ENCODE peak calls at places on chromosome 12, in six cellular contexts. One of them, this sample, is unnamed.

GRCh38 chr12:113246478-113247122 is 25.3 kb downstream of the TPCN1 start:
- DNase-seq in neuronal stem cell: no peak
- DNase-seq in mesenchymal stem cell: no peak
- DNase-seq in IMR-90: peak; percentile 38
- DNase-seq in H1: peak; percentile 53
- DNase-seq in mesendoderm: peak; percentile 60
- DNase-seq in this sample: peak; percentile 72

GRCh38 chr12:114400925-114401324 is 5.0 kb downstream of the TBX5 start:
- DNase-seq in IMR-90: peak; percentile 96
- DNase-seq in mesenchymal stem cell: no peak
- DNase-seq in H1: no peak
- DNase-seq in mesendoderm: peak; percentile 47
- DNase-seq in neuronal stem cell: peak; percentile 36
- DNase-seq in this sample: no peak

GRCh38 chr12:12909228-12909994 is 18.0 kb downstream of the GPRC5A start:
- DNase-seq in mesenchymal stem cell: no peak
- DNase-seq in H1: no peak
- DNase-seq in mesendoderm: no peak
- DNase-seq in IMR-90: no peak
- DNase-seq in neuronal stem cell: no peak
- DNase-seq in this sample: no peak

GRCh38 chr12:78406776-78407335 is 457.7 kb upstream of the SYT1 start:
- DNase-seq in mesendoderm: peak; percentile 66
- DNase-seq in H1: no peak
- DNase-seq in mesenchymal stem cell: peak; percentile 64
- DNase-seq in neuronal stem cell: no peak
- DNase-seq in IMR-90: peak; percentile 9
- DNase-seq in this sample: no peak

GRCh38 chr12:43425361-43425760 is 126.6 kb downstream of the ADAMTS20 start:
- DNase-seq in IMR-90: no peak
- DNase-seq in neuronal stem cell: no peak
- DNase-seq in mesenchymal stem cell: no peak
- DNase-seq in mesendoderm: no peak
- DNase-seq in H1: no peak
- DNase-seq in this sample: no peak

GRCh38 chr12:65556676-65557424 is 267.4 kb upstream of the HMGA2 start:
- DNase-seq in mesendoderm: peak; percentile 91
- DNase-seq in H1: peak; percentile 90
- DNase-seq in neuronal stem cell: peak; percentile 62
- DNase-seq in mesenchymal stem cell: peak; percentile 77
- DNase-seq in IMR-90: peak; percentile 85
- DNase-seq in this sample: peak; percentile 92

GRCh38 chr12:124162151-124163110 is 132.5 kb upstream of the RFLNA start:
- DNase-seq in neuronal stem cell: no peak
- DNase-seq in H1: no peak
- DNase-seq in IMR-90: no peak
- DNase-seq in mesenchymal stem cell: no peak
- DNase-seq in mesendoderm: peak; percentile 48
- DNase-seq in this sample: no peak

GRCh38 chr12:121214171-121214777 is 4.3 kb downstream of the P2RX4 start:
- DNase-seq in H1: no peak
- DNase-seq in IMR-90: peak; percentile 42
- DNase-seq in mesendoderm: no peak
- DNase-seq in mesenchymal stem cell: peak; percentile 95
- DNase-seq in neuronal stem cell: no peak
- DNase-seq in this sample: no peak

GRCh38 chr12:113880993-113881392 is 85.1 kb downstream of the RBM19 start:
- DNase-seq in neuronal stem cell: no peak
- DNase-seq in mesendoderm: no peak
- DNase-seq in mesenchymal stem cell: no peak
- DNase-seq in H1: no peak
- DNase-seq in IMR-90: no peak
- DNase-seq in this sample: no peak

GRCh38 chr12:14157129-14157747 is 175.8 kb upstream of the GRIN2B start:
- DNase-seq in mesendoderm: no peak
- DNase-seq in IMR-90: no peak
- DNase-seq in neuronal stem cell: no peak
- DNase-seq in H1: peak; percentile 7
- DNase-seq in mesenchymal stem cell: no peak
- DNase-seq in this sample: no peak

GRCh38 chr12:43104524-43104923 is 447.5 kb downstream of the ADAMTS20 start:
- DNase-seq in IMR-90: peak; percentile 64
- DNase-seq in neuronal stem cell: no peak
- DNase-seq in mesenchymal stem cell: no peak
- DNase-seq in mesendoderm: no peak
- DNase-seq in H1: no peak
- DNase-seq in this sample: no peak

GRCh38 chr12:127238061-127238460 is 1028.9 kb upstream of the TMEM132C start:
- DNase-seq in IMR-90: no peak
- DNase-seq in H1: no peak
- DNase-seq in mesenchymal stem cell: no peak
- DNase-seq in neuronal stem cell: no peak
- DNase-seq in mesendoderm: no peak
- DNase-seq in this sample: no peak

GRCh38 chr12:132610896-132611602 is 667 bp upstream of the LRCOL1 start:
- DNase-seq in neuronal stem cell: no peak
- DNase-seq in H1: no peak
- DNase-seq in mesenchymal stem cell: no peak
- DNase-seq in mesendoderm: no peak
- DNase-seq in IMR-90: no peak
- DNase-seq in this sample: no peak

GRCh38 chr12:117472983-117473382 is 111.6 kb upstream of the NOS1 start:
- DNase-seq in H1: peak; percentile 84
- DNase-seq in IMR-90: no peak
- DNase-seq in neuronal stem cell: peak; percentile 23
- DNase-seq in mesendoderm: peak; percentile 80
- DNase-seq in mesenchymal stem cell: no peak
- DNase-seq in this sample: peak; percentile 88

GRCh38 chr12:46657416-46658411 is 168.1 kb downstream of the SLC38A4 start:
- DNase-seq in mesendoderm: no peak
- DNase-seq in IMR-90: peak; percentile 59
- DNase-seq in mesenchymal stem cell: peak; percentile 72
- DNase-seq in neuronal stem cell: no peak
- DNase-seq in H1: no peak
- DNase-seq in this sample: no peak

GRCh38 chr12:6631549-6631961 is 4.2 kb downstream of the LPAR5 start:
- DNase-seq in IMR-90: no peak
- DNase-seq in neuronal stem cell: no peak
- DNase-seq in mesenchymal stem cell: no peak
- DNase-seq in H1: no peak
- DNase-seq in mesendoderm: no peak
- DNase-seq in this sample: no peak

GRCh38 chr12:24821691-24822090 is 127.2 kb downstream of the BCAT1 start:
- DNase-seq in mesendoderm: no peak
- DNase-seq in neuronal stem cell: no peak
- DNase-seq in IMR-90: peak; percentile 77
- DNase-seq in H1: no peak
- DNase-seq in mesenchymal stem cell: peak; percentile 73
- DNase-seq in this sample: no peak

GRCh38 chr12:52895726-52896189 is 9.1 kb downstream of the KRT8 start:
- DNase-seq in H1: no peak
- DNase-seq in mesendoderm: peak; percentile 49
- DNase-seq in IMR-90: no peak
- DNase-seq in neuronal stem cell: no peak
- DNase-seq in mesenchymal stem cell: peak; percentile 33
- DNase-seq in this sample: no peak

GRCh38 chr12:218221-218620 is 4.3 kb upstream of the SLC6A12 start:
- DNase-seq in neuronal stem cell: no peak
- DNase-seq in IMR-90: no peak
- DNase-seq in H1: no peak
- DNase-seq in mesendoderm: no peak
- DNase-seq in mesenchymal stem cell: no peak
- DNase-seq in this sample: no peak

GRCh38 chr12:115752151-115752550 is 525.3 kb downstream of the MED13L start:
- DNase-seq in H1: no peak
- DNase-seq in neuronal stem cell: no peak
- DNase-seq in IMR-90: peak; percentile 54
- DNase-seq in mesendoderm: no peak
- DNase-seq in mesenchymal stem cell: peak; percentile 14
- DNase-seq in this sample: no peak

GRCh38 chr12:1691123-1692007 is 495 bp downstream of the ADIPOR2 start:
- DNase-seq in mesenchymal stem cell: peak; percentile 62
- DNase-seq in neuronal stem cell: peak; percentile 80
- DNase-seq in mesendoderm: peak; percentile 88
- DNase-seq in H1: peak; percentile 77
- DNase-seq in IMR-90: no peak
- DNase-seq in this sample: no peak

GRCh38 chr12:53972152-53972702 is 699 bp upstream of the HOXC11 start:
- DNase-seq in IMR-90: no peak
- DNase-seq in H1: no peak
- DNase-seq in mesendoderm: no peak
- DNase-seq in neuronal stem cell: no peak
- DNase-seq in mesenchymal stem cell: no peak
- DNase-seq in this sample: no peak

GRCh38 chr12:96751626-96752025 is 155.4 kb upstream of the NEDD1 start:
- DNase-seq in H1: no peak
- DNase-seq in neuronal stem cell: no peak
- DNase-seq in mesenchymal stem cell: no peak
- DNase-seq in mesendoderm: no peak
- DNase-seq in IMR-90: no peak
- DNase-seq in this sample: no peak

GRCh38 chr12:96749978-96750377 is 157.1 kb upstream of the NEDD1 start:
- DNase-seq in mesendoderm: peak; percentile 59
- DNase-seq in mesenchymal stem cell: no peak
- DNase-seq in neuronal stem cell: peak; percentile 18
- DNase-seq in H1: peak; percentile 66
- DNase-seq in IMR-90: no peak
- DNase-seq in this sample: peak; percentile 72

DNA sequence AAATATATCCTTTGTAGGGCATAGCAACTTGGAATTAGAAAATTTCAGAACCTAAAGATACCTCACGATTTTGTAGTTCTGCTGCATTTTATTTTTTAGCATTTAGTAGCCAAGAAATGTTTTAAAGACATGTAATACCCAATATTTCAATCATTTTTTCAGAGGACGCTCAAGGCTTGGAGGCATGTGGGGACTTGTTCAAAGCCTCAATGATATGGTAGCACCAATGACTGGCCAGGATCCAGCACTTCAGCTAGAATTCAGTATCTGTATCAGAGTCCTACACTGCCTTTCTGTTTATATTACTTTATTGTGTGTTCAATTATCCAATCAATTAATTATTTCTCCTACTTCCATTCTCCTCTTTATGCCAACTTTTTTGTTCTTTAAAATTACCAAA is 154.8 kb upstream of the NEDD1 start:
- DNase-seq in mesenchymal stem cell: no peak
- DNase-seq in H1: no peak
- DNase-seq in mesendoderm: no peak
- DNase-seq in IMR-90: no peak
- DNase-seq in neuronal stem cell: no peak
- DNase-seq in this sample: no peak
- H2BK15ac ChIP-seq in mesenchymal stem cell: no peak overlapping the region
- H2BK15ac ChIP-seq in H1: no peak overlapping the region
- H2BK15ac ChIP-seq in mesendoderm: no peak overlapping the region
- H2BK15ac ChIP-seq in IMR-90: no peak overlapping the region
- H2BK15ac ChIP-seq in neuronal stem cell: no peak overlapping the region
- H2BK15ac ChIP-seq in this sample: no peak overlapping the region

GRCh38 chr12:109256011-109256410 is 53.1 kb downstream of the FOXN4 start:
- DNase-seq in mesendoderm: no peak
- DNase-seq in H1: no peak
- DNase-seq in mesenchymal stem cell: no peak
- DNase-seq in neuronal stem cell: no peak
- DNase-seq in IMR-90: no peak
- DNase-seq in this sample: no peak

GRCh38 chr12:109259545-109259895 is 49.6 kb downstream of the FOXN4 start:
- DNase-seq in mesendoderm: no peak
- DNase-seq in neuronal stem cell: no peak
- DNase-seq in H1: no peak
- DNase-seq in IMR-90: no peak
- DNase-seq in mesenchymal stem cell: no peak
- DNase-seq in this sample: no peak

GRCh38 chr12:109258201-109258600 is 50.9 kb downstream of the FOXN4 start:
- DNase-seq in IMR-90: no peak
- DNase-seq in mesenchymal stem cell: no peak
- DNase-seq in neuronal stem cell: no peak
- DNase-seq in H1: no peak
- DNase-seq in mesendoderm: no peak
- DNase-seq in this sample: no peak

GRCh38 chr12:109261087-109261486 is 48.0 kb downstream of the FOXN4 start:
- DNase-seq in mesenchymal stem cell: no peak
- DNase-seq in neuronal stem cell: no peak
- DNase-seq in mesendoderm: no peak
- DNase-seq in IMR-90: no peak
- DNase-seq in H1: no peak
- DNase-seq in this sample: no peak

DNA sequence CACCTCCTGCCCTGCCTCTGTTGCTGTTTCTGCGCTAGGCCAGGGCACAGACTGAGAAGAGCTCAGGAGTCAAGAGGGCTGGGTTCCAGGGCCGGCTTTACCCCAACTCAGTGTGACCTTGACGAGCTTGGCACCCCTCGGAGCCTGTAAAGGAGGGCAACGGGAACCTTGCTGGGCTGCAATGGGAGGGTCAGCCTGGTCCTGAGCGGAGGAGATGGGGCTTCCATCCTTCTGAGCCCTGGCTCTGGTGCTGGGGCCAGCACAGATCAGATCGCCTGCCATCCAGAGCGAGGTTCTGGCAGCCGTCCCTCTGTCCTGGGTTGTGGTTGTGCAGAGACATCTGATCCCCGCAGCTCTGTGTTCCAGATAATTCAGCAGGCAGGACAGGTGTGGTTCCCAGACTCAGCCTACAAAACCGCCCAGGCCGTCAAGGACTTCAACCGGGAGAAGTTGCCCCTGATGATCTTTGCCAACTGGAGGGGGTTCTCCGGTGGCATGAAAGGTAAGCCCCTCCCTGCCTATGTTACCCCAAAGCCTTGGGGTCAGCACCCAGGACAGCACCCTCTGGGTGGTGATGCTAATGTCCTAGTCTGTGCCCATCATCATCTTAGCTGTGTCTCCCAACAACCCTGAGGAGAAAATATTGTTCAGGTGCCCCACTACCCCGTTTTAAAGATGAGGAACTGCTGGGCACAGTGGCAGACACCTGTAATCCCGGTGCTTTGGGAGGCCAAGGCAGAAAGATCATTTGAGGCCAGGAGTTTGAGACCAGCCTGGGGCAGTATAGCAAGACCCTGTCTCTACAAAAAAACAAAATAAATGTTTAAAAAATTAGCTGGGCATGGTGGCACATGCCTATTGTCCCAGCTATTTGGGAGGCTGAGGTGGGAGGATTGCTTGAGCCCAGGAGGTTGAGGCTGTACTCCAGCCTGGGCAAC is 50.2 kb downstream of the FOXN4 start:
- DNase-seq in IMR-90: no peak
- DNase-seq in mesenchymal stem cell: no peak
- DNase-seq in mesendoderm: no peak
- DNase-seq in H1: no peak
- DNase-seq in neuronal stem cell: no peak
- DNase-seq in this sample: no peak
- H2BK15ac ChIP-seq in IMR-90: no peak overlapping the region
- H2BK15ac ChIP-seq in mesenchymal stem cell: no peak overlapping the region
- H2BK15ac ChIP-seq in mesendoderm: no peak overlapping the region
- H2BK15ac ChIP-seq in H1: no peak overlapping the region
- H2BK15ac ChIP-seq in neuronal stem cell: no peak overlapping the region
- H2BK15ac ChIP-seq in this sample: no peak overlapping the region

GRCh38 chr12:3178671-3179413 is 101.7 kb downstream of the TSPAN9 start:
- DNase-seq in IMR-90: no peak
- DNase-seq in mesenchymal stem cell: no peak
- DNase-seq in neuronal stem cell: no peak
- DNase-seq in mesendoderm: no peak
- DNase-seq in H1: no peak
- DNase-seq in this sample: no peak
- H2BK15ac ChIP-seq in IMR-90: no peak overlapping the region
- H2BK15ac ChIP-seq in mesenchymal stem cell: no peak overlapping the region
- H2BK15ac ChIP-seq in neuronal stem cell: no peak overlapping the region
- H2BK15ac ChIP-seq in mesendoderm: no peak overlapping the region
- H2BK15ac ChIP-seq in H1: peak overlapping the region; percentile 53
- H2BK15ac ChIP-seq in this sample: no peak overlapping the region

GRCh38 chr12:4223273-4223855 is 50.2 kb upstream of the CCND2 start:
- DNase-seq in H1: no peak
- DNase-seq in mesenchymal stem cell: no peak
- DNase-seq in neuronal stem cell: no peak
- DNase-seq in IMR-90: no peak
- DNase-seq in mesendoderm: no peak
- DNase-seq in this sample: no peak
- H2BK15ac ChIP-seq in H1: no peak overlapping the region
- H2BK15ac ChIP-seq in mesenchymal stem cell: no peak overlapping the region
- H2BK15ac ChIP-seq in neuronal stem cell: no peak overlapping the region
- H2BK15ac ChIP-seq in IMR-90: no peak overlapping the region
- H2BK15ac ChIP-seq in mesendoderm: no peak overlapping the region
- H2BK15ac ChIP-seq in this sample: no peak overlapping the region

This sample was measured in H9.